ENCODE peak calls at places on chromosomes 7 and 10, in six cellular contexts. Y is kidney tubule cell; L is stimulated activated naive CD4-positive, alpha-beta T cell; S is OCI-M1; N is GM04504; X is NCI-H1436. Z is an unnamed sample.

GRCh38 chr10:119205926-119206602 is 1.3 kb upstream of the GRK5 start:
- DNase-seq in L (peak), S (no peak), X (no peak), Y (peak), N (no peak), Z (peak)

GRCh38 chr7:97401398-97401797 is 283.9 kb downstream of the SDHAF3 start:
- DNase-seq in N (no peak), Y (no peak), L (no peak), S (peak), X (no peak), Z (no peak)

GRCh38 chr10:93797825-93798224 is 40.1 kb downstream of the LGI1 start:
- DNase-seq in N (no peak), L (no peak), S (no peak), Y (no peak), X (no peak), Z (no peak)

GRCh38 chr10:83978681-83979383 is 160.5 kb upstream of the GHITM start:
- DNase-seq in X (no peak), S (no peak), L (no peak), N (no peak), Y (no peak), Z (no peak)

GRCh38 chr7:90832726-90833125 is 236.6 kb downstream of the CDK14 start:
- DNase-seq in Y (no peak), S (no peak), L (no peak), X (no peak), N (no peak), Z (no peak)

GRCh38 chr7:26375604-26376207 is 84.0 kb downstream of the SNX10 start:
- DNase-seq in N (no peak), X (no peak), L (no peak), S (peak), Y (no peak), Z (peak)

GRCh38 chr7:68511281-68511680 is 1087.0 kb upstream of the AUTS2 start:
- DNase-seq in L (no peak), S (no peak), N (no peak), X (no peak), Y (no peak), Z (no peak)

GRCh38 chr7:158646766-158647474 is 57.7 kb downstream of the NCAPG2 start:
- DNase-seq in X (peak), Y (peak), S (peak), N (no peak), L (no peak), Z (peak)

GRCh38 chr10:89773081-89773480 is 71.7 kb downstream of the KIF20B start:
- DNase-seq in Y (peak), X (no peak), L (no peak), S (no peak), N (no peak), Z (no peak)

GRCh38 chr10:116719712-116720111 is 22.7 kb downstream of the HSPA12A start:
- DNase-seq in L (no peak), Y (no peak), X (no peak), S (no peak), N (no peak), Z (no peak)

GRCh38 chr7:157565981-157566630 is 229.3 kb downstream of the DNAJB6 start:
- DNase-seq in Y (no peak), N (no peak), S (no peak), L (no peak), X (no peak), Z (no peak)